ENCODE peak calls at places on chromosomes 4 and X, in five cellular contexts. S, N, W, M and I are unnamed samples.

GRCh38 chr4:81131066-81131465 is 84.0 kb downstream of the PRKG2 start:
- DNase-seq in S (no peak), N (no peak), W (peak; percentile 26), M (no peak), I (no peak)

GRCh38 chrX:13092455-13092941 is 48.1 kb upstream of the FAM9C start:
- DNase-seq in S (no peak), N (no peak), W (no peak), M (no peak), I (peak; percentile 47)

GRCh38 chr4:83010522-83011318 is at the start of gene LIN54:
- DNase-seq in S (peak; percentile 80), N (peak; percentile 58), W (peak; percentile 72), M (peak; percentile 75), I (peak; percentile 68)

GRCh38 chr4:141580523-141580922 is 55.9 kb upstream of the IL15 start:
- DNase-seq in S (peak; percentile 6), N (peak; percentile 19), W (no peak), M (no peak), I (no peak)

GRCh38 chr4:85318415-85318814 is 156.5 kb upstream of the ARHGAP24 start:
- DNase-seq in S (no peak), N (no peak), W (no peak), M (no peak), I (no peak)

GRCh38 chr4:98260047-98260578 is 1.1 kb upstream of the RAP1GDS1 start:
- DNase-seq in S (peak; percentile 77), N (peak; percentile 10), W (peak; percentile 62), M (no peak), I (no peak)

GRCh38 chr4:1055721-1056590 is 44.5 kb downstream of the FGFRL1 start:
- DNase-seq in S (peak; percentile 61), N (peak; percentile 48), W (peak; percentile 70), M (no peak), I (peak; percentile 23)

GRCh38 chr4:24798036-24798610 is 2.8 kb downstream of the SOD3 start:
- DNase-seq in S (no peak), N (no peak), W (no peak), M (peak; percentile 33), I (no peak)

GRCh38 chr4:53306729-53307128 is 59.1 kb downstream of the SCFD2 start:
- DNase-seq in S (no peak), N (peak; percentile 45), W (no peak), M (no peak), I (no peak)

GRCh38 chr4:38209654-38210053 is 249.5 kb downstream of the PTTG2 start:
- DNase-seq in S (no peak), N (no peak), W (no peak), M (no peak), I (no peak)

GRCh38 chrX:99353412-99353811 is 1056.7 kb downstream of the PCDH19 start:
- DNase-seq in S (no peak), N (no peak), W (no peak), M (no peak), I (no peak)

GRCh38 chr4:48178931-48179330 is 44.9 kb upstream of the TXK start:
- DNase-seq in S (peak; percentile 12), N (no peak), W (peak; percentile 33), M (no peak), I (no peak)

GRCh38 chr4:19239565-19239964 is 1012.1 kb upstream of the SLIT2 start:
- DNase-seq in S (no peak), N (peak; percentile 66), W (no peak), M (no peak), I (peak; percentile 10)

GRCh38 chr4:1778642-1779392 is 14.3 kb upstream of the FGFR3 start:
- DNase-seq in S (no peak), N (no peak), W (no peak), M (no peak), I (no peak)

GRCh38 chrX:149633511-149633910 is 1.9 kb upstream of the TMEM185A start:
- DNase-seq in S (no peak), N (no peak), W (no peak), M (no peak), I (no peak)

GRCh38 chr4:74120086-74120485 is 21.1 kb upstream of the CXCL2 start:
- DNase-seq in S (no peak), N (no peak), W (no peak), M (no peak), I (no peak)

GRCh38 chrX:6660567-6661252 is 125.8 kb upstream of the VCX3A start:
- DNase-seq in S (peak; percentile 57), N (no peak), W (no peak), M (no peak), I (peak; percentile 27)

GRCh38 chr4:150853882-150854281 is 161.2 kb downstream of the LRBA start:
- DNase-seq in S (no peak), N (no peak), W (no peak), M (no peak), I (no peak)

GRCh38 chr4:155403886-155404285 is 27.1 kb upstream of the MAP9 start:
- DNase-seq in S (peak; percentile 50), N (peak; percentile 72), W (no peak), M (no peak), I (no peak)

GRCh38 chr4:145824469-145824868 is 114.2 kb downstream of the ZNF827 start:
- DNase-seq in S (peak; percentile 86), N (no peak), W (peak; percentile 68), M (peak; percentile 49), I (no peak)

GRCh38 chrX:118373538-118373937 is 27.6 kb downstream of the WDR44 start:
- DNase-seq in S (no peak), N (no peak), W (no peak), M (no peak), I (no peak)

GRCh38 chr4:1040344-1041146 is 29.1 kb downstream of the FGFRL1 start:
- DNase-seq in S (no peak), N (no peak), W (no peak), M (no peak), I (no peak)

GRCh38 chr4:120749445-120750151 is 172.9 kb downstream of the PRDM5 start:
- DNase-seq in S (no peak), N (no peak), W (no peak), M (no peak), I (no peak)

GRCh38 chr4:150082241-150082640 is 4.0 kb downstream of the DCLK2 start:
- DNase-seq in S (no peak), N (no peak), W (no peak), M (no peak), I (no peak)

GRCh38 chr4:162866565-162866964 is 300.1 kb downstream of the NAF1 start:
- DNase-seq in S (no peak), N (no peak), W (no peak), M (no peak), I (no peak)

GRCh38 chrX:38561126-38561868 is at the start of gene TSPAN7:
- DNase-seq in S (peak; percentile 74), N (peak; percentile 40), W (peak; percentile 70), M (peak; percentile 75), I (peak; percentile 70)

GRCh38 chrX:101206471-101206870 is 13.1 kb upstream of the DRP2 start:
- DNase-seq in S (peak; percentile 42), N (peak; percentile 58), W (no peak), M (no peak), I (peak; percentile 41)

GRCh38 chr4:41658106-41658505 is 90.4 kb downstream of the PHOX2B start:
- DNase-seq in S (peak; percentile 19), N (no peak), W (no peak), M (no peak), I (no peak)

GRCh38 chrX:132609449-132609848 is 120.6 kb upstream of the MBNL3 start:
- DNase-seq in S (no peak), N (no peak), W (no peak), M (no peak), I (no peak)

GRCh38 chr4:4289055-4289454 is 899 bp downstream of the LYAR start:
- DNase-seq in S (no peak), N (no peak), W (no peak), M (no peak), I (no peak)

GRCh38 chr4:78660559-78660958 is 109.0 kb downstream of the ANXA3 start:
- DNase-seq in S (no peak), N (no peak), W (no peak), M (no peak), I (peak; percentile 78)

GRCh38 chrX:107627792-107628661 is at the start of gene PRPS1:
- DNase-seq in S (peak; percentile 98), N (peak; percentile 95), W (peak; percentile 99), M (peak; percentile 77), I (peak; percentile 85)

GRCh38 chr4:111228396-111228795 is 605.5 kb upstream of the PITX2 start:
- DNase-seq in S (no peak), N (peak; percentile 9), W (no peak), M (no peak), I (no peak)

GRCh38 chr4:186144180-186144579 is 39.7 kb downstream of the FAM149A start:
- DNase-seq in S (peak; percentile 59), N (peak; percentile 21), W (peak; percentile 46), M (peak; percentile 59), I (peak; percentile 40)
- H2BK5ac ChIP-seq in S (no peak overlapping the region), N (no peak overlapping the region), W (no peak overlapping the region), M (no peak overlapping the region), I (no peak overlapping the region)

GRCh38 chr4:91089194-91089593 is 962.0 kb downstream of the CCSER1 start:
- DNase-seq in S (no peak), N (no peak), W (no peak), M (no peak), I (no peak)
- H4K8ac ChIP-seq in S (no peak overlapping the region), N (no peak overlapping the region), W (no peak overlapping the region), M (no peak overlapping the region), I (no peak overlapping the region)

GRCh38 chr4:184350213-184350817 is 124.0 kb downstream of the IRF2 start:
- DNase-seq in S (no peak), N (no peak), W (no peak), M (no peak), I (no peak)

GRCh38 chr4:184350964-184351363 is 123.4 kb downstream of the IRF2 start:
- DNase-seq in S (no peak), N (no peak), W (no peak), M (no peak), I (no peak)

GRCh38 chr4:184349283-184350039 is 124.9 kb downstream of the IRF2 start:
- DNase-seq in S (no peak), N (no peak), W (no peak), M (no peak), I (no peak)

GRCh38 chr4:184347251-184348239 is 126.8 kb downstream of the IRF2 start:
- DNase-seq in S (peak; percentile 93), N (peak; percentile 68), W (peak; percentile 89), M (peak; percentile 57), I (peak; percentile 49)

GRCh38 chr4:184348311-184349233 is 125.8 kb downstream of the IRF2 start:
- DNase-seq in S (peak; percentile 20), N (peak; percentile 90), W (no peak), M (no peak), I (no peak)
- H2BK5ac ChIP-seq in S (no peak overlapping the region), N (peak overlapping the region; percentile 49), W (no peak overlapping the region), M (peak overlapping the region; percentile 8), I (no peak overlapping the region)

DNA sequence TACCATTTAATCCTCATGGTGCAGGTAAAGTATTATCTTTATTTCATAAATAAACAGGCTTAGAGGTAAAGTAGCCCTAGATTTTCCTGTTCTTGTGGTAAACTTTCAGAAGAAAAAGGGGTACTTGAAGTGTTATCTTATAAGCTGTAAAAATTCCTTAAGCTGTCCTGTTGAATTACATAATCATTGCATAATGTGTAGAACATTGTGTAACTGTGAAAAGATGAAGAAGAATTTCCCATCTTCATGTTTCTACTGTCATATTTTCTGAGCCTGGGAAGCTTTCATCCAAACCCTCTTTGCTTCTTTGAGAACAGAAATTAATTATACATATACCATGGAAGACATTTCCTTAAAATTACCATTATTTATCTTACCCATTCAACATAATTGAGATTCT is 90.5 kb downstream of the ELOVL6 start:
- DNase-seq in S (no peak), N (no peak), W (no peak), M (no peak), I (no peak)
- H4K8ac ChIP-seq in S (no peak overlapping the region), N (no peak overlapping the region), W (no peak overlapping the region), M (no peak overlapping the region), I (no peak overlapping the region)